ENCODE peak calls at places on chromosomes 16 and 17, in nine cellular contexts. N is M059J, G is A172, H is AG08396, Y is OCI-M1, M is progenitor cell of endocrine pancreas, P is IMR-90, F is HL-60, X is naive B cell. S is an unnamed sample.

GRCh38 chr17:67401598-67402504 is 24.8 kb downstream of the PITPNC1 start:
- DNase-seq in N (no peak), G (no peak), H (no peak), Y (no peak), M (no peak), P (no peak), F (peak; percentile 93), X (no peak), S (no peak)

GRCh38 chr17:4362141-4362540 is 4.3 kb downstream of the UBE2G1 start:
- DNase-seq in N (no peak), G (no peak), H (no peak), Y (peak; percentile 28), M (no peak), P (no peak), F (no peak), X (no peak), S (no peak)

GRCh38 chr17:46865100-46865499 is 13.7 kb downstream of the WNT9B start:
- DNase-seq in N (peak; percentile 40), G (no peak), H (peak; percentile 54), Y (no peak), M (no peak), P (peak; percentile 38), F (no peak), X (no peak), S (no peak)

GRCh38 chr17:35433075-35433894 is 985 bp upstream of the SLFN12 start:
- DNase-seq in N (peak; percentile 100), G (peak; percentile 99), H (peak; percentile 88), Y (peak; percentile 88), M (peak; percentile 13), P (peak; percentile 100), F (peak; percentile 54), X (peak; percentile 6), S (peak; percentile 95)

GRCh38 chr17:4710693-4711634 is 532 bp downstream of the ARRB2 start:
- DNase-seq in N (no peak), G (no peak), H (no peak), Y (no peak), M (no peak), P (no peak), F (no peak), X (peak; percentile 30), S (no peak)

GRCh38 chr16:86078121-86078600 is 179.2 kb downstream of the IRF8 start:
- DNase-seq in N (peak; percentile 59), G (no peak), H (peak; percentile 80), Y (no peak), M (no peak), P (no peak), F (no peak), X (no peak), S (no peak)

GRCh38 chr17:77829871-77830799 is 128.4 kb upstream of the TNRC6C start:
- DNase-seq in N (peak; percentile 73), G (peak; percentile 69), H (peak; percentile 75), Y (no peak), M (no peak), P (peak; percentile 72), F (no peak), X (no peak), S (no peak)

GRCh38 chr17:64331366-64331765 is 59.3 kb downstream of the PECAM1 start:
- DNase-seq in N (no peak), G (no peak), H (no peak), Y (no peak), M (no peak), P (no peak), F (peak; percentile 77), X (no peak), S (no peak)

GRCh38 chr16:73847090-73847489 is 449.5 kb upstream of the PSMD7 start:
- DNase-seq in N (no peak), G (no peak), H (no peak), Y (no peak), M (no peak), P (no peak), F (no peak), X (no peak), S (no peak)

GRCh38 chr17:44642861-44643260 is 13.4 kb upstream of the MEIOC start:
- DNase-seq in N (no peak), G (no peak), H (no peak), Y (no peak), M (no peak), P (no peak), F (no peak), X (no peak), S (no peak)

GRCh38 chr16:81544691-81545365 is 100.2 kb downstream of the CMIP start:
- DNase-seq in N (no peak), G (peak; percentile 18), H (no peak), Y (no peak), M (no peak), P (peak; percentile 21), F (no peak), X (no peak), S (no peak)

GRCh38 chr17:41663451-41664171 is 25.1 kb upstream of the EIF1 start:
- DNase-seq in N (no peak), G (no peak), H (no peak), Y (no peak), M (no peak), P (no peak), F (no peak), X (no peak), S (peak; percentile 93)

GRCh38 chr17:4220655-4221054 is 43.1 kb downstream of the ANKFY1 start:
- DNase-seq in N (no peak), G (no peak), H (peak; percentile 53), Y (no peak), M (no peak), P (peak; percentile 11), F (no peak), X (no peak), S (no peak)

GRCh38 chr16:11613381-11614303 is 26.9 kb upstream of the LITAF start:
- DNase-seq in N (peak; percentile 36), G (peak; percentile 70), H (no peak), Y (peak; percentile 93), M (no peak), P (no peak), F (peak; percentile 91), X (peak; percentile 58), S (peak; percentile 97)

GRCh38 chr17:27494192-27495091 is 38.2 kb downstream of the KSR1 start:
- DNase-seq in N (peak; percentile 46), G (peak; percentile 49), H (peak; percentile 40), Y (peak; percentile 19), M (peak; percentile 34), P (peak; percentile 42), F (no peak), X (no peak), S (peak; percentile 72)

GRCh38 chr17:72967963-72968585 is 124.4 kb downstream of the SLC39A11 start:
- DNase-seq in N (peak; percentile 65), G (peak; percentile 65), H (no peak), Y (no peak), M (no peak), P (peak; percentile 10), F (no peak), X (no peak), S (no peak)

GRCh38 chr16:66045626-66046025 is 320.9 kb upstream of the CDH5 start:
- DNase-seq in N (no peak), G (no peak), H (no peak), Y (no peak), M (no peak), P (peak; percentile 45), F (no peak), X (no peak), S (peak; percentile 38)

GRCh38 chr17:82267575-82268379 is 5.7 kb downstream of the CSNK1D start:
- DNase-seq in N (peak; percentile 97), G (peak; percentile 97), H (peak; percentile 93), Y (no peak), M (no peak), P (peak; percentile 96), F (peak; percentile 43), X (no peak), S (peak; percentile 83)

GRCh38 chr16:85568519-85568918 is 44.6 kb upstream of the GSE1 start:
- DNase-seq in N (no peak), G (no peak), H (no peak), Y (peak; percentile 63), M (no peak), P (no peak), F (no peak), X (no peak), S (no peak)

GRCh38 chr17:59825533-59826316 is 67.0 kb downstream of the TUBD1 start:
- DNase-seq in N (peak; percentile 87), G (peak; percentile 52), H (no peak), Y (peak; percentile 34), M (no peak), P (peak; percentile 90), F (no peak), X (no peak), S (peak; percentile 58)

GRCh38 chr17:29592850-29593545 is at the start of gene ANKRD13B:
- DNase-seq in N (no peak), G (no peak), H (peak; percentile 55), Y (peak; percentile 35), M (no peak), P (no peak), F (no peak), X (peak; percentile 34), S (no peak)

S was measured in bronchial epithelial cell.